ENCODE peak calls at places on chromosomes 5 and 9, in seven cellular contexts. R, P, V, L, F, D and C are unnamed samples.

GRCh38 chr9:74379718-74380117 is 117.4 kb upstream of the RORB start:
- DNase-seq in R (peak), P (peak), V (no peak), L (no peak), F (no peak), D (peak), C (no peak)

GRCh38 chr5:123754167-123754840 is 242.3 kb downstream of the CSNK1G3 start:
- DNase-seq in R (no peak), P (no peak), V (peak), L (no peak), F (no peak), D (no peak), C (no peak)

GRCh38 chr5:68074633-68075032 is 140.9 kb upstream of the PIK3R1 start:
- DNase-seq in R (no peak), P (no peak), V (no peak), L (no peak), F (no peak), D (no peak), C (no peak)

GRCh38 chr5:175683921-175684320 is 26.1 kb downstream of the HRH2 start:
- DNase-seq in R (no peak), P (no peak), V (no peak), L (no peak), F (no peak), D (no peak), C (no peak)

GRCh38 chr5:77129386-77129785 is 42.3 kb upstream of the ZBED3 start:
- DNase-seq in R (no peak), P (no peak), V (peak), L (no peak), F (no peak), D (no peak), C (no peak)

GRCh38 chr9:101711330-101711941 is 27.0 kb downstream of the GRIN3A start:
- DNase-seq in R (no peak), P (no peak), V (no peak), L (no peak), F (no peak), D (no peak), C (no peak)

GRCh38 chr9:35856206-35856605 is 14.0 kb downstream of the OR13J1 start:
- DNase-seq in R (no peak), P (no peak), V (no peak), L (no peak), F (peak), D (no peak), C (no peak)

GRCh38 chr9:92444841-92445240 is 20.6 kb upstream of the OMD start:
- DNase-seq in R (no peak), P (no peak), V (no peak), L (no peak), F (no peak), D (no peak), C (no peak)

GRCh38 chr5:118711727-118712126 is 276.6 kb downstream of the DTWD2 start:
- DNase-seq in R (no peak), P (no peak), V (no peak), L (peak), F (no peak), D (no peak), C (no peak)

GRCh38 chr9:135613946-135614805 is 25.2 kb downstream of the GLT6D1 start:
- DNase-seq in R (no peak), P (no peak), V (no peak), L (no peak), F (peak), D (no peak), C (no peak)

DNA sequence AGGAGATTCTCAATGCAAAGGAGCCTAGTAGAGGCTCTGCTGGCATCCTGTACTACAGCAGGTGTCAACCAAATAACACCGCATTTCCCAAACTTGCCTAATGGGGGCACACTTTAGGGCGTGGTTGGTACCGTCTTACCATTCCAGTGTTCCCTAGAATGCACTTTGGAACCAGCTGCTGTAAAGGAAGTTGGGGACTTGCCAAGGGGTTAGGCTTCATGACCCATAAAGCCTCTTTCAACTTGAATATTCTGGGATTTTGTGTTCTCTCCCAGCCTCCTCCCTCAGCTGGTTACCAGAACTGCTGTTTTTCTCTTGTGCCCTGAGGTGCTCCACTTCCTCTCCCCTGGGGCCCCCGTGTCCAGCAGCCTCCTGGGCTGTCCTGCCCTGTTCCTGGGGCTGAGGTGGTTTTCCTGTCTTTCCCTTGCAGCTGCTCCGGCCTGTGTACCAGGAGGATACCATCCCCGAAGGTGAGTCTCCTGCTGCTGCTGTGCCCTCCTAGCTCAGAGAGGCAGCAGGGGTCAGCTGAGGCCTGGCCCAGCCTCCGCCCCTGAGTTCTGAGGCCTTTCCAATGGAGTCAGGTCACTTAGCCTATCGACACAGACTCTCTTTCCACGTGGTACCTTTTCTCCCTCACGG is 44.7 kb downstream of the RGS3 start:
- DNase-seq in R (no peak), P (no peak), V (no peak), L (no peak), F (no peak), D (peak), C (no peak)
- TF ChIP-seq CTCF in R (peak), P (no peak), V (peak), L (no peak), F (no peak), D (no peak), C (no peak)

DNA sequence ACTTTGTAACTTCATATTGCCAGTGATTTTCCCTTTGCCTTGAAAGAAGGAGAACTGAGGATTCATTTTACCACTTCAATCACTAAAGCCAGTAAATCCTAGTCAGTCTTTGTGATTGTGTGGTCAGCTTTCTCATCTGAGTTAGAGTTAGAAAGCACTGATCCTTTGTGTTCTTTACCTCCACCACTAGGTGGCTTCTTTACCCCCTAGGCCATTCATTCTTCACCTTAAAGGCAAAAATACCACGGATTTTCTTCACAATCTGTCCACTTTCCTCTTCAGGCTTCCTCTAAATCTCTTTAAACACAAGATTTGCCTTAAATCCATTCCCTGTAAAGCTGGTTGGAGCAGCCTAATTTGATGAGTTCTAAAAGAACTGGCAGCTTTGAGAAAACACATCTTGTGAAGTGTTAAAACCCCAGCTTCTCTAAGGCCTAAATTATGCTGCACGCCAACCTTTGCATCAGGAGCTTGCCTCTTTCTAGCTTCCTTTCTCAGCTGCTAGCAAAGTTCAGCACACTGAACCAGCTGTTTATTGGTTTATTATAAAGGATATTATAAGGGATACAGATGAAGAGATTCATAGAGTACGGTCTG is 20.4 kb downstream of the BDP1 start:
- DNase-seq in R (no peak), P (no peak), V (no peak), L (no peak), F (no peak), D (no peak), C (no peak)
- TF ChIP-seq CTCF in R (peak), P (peak), V (peak), L (peak), F (peak), D (no peak), C (peak)

DNA sequence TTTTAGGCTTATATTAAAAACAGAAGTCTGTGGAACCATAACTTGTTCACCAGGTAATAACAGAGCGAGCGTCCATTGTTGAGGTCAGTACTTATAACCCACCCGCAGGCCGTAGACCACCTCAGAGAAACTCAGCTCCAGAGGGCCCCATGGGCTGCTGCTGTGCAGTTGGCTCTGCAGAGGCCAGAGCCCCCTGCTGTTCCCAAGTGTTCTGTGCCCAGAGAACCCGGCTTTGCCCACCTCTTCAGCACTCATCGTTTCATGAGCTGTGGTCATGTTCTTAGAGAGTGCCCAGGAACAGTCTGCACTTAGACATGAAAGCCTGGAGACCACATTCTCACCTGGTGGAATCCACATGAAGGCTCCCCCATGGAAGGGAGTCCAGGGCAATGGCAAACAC is 50.4 kb upstream of the SLC2A8 start:
- DNase-seq in R (no peak), P (no peak), V (no peak), L (no peak), F (no peak), D (peak), C (no peak)
- TF ChIP-seq CTCF in R (no peak), P (peak), V (peak), L (no peak), F (peak), D (no peak), C (no peak)

GRCh38 chr9:97635026-97635425 is 1.4 kb downstream of the NCBP1 start:
- DNase-seq in R (no peak), P (no peak), V (no peak), L (no peak), F (no peak), D (no peak), C (no peak)

GRCh38 chr9:97636903-97637302 is 3.3 kb downstream of the NCBP1 start:
- DNase-seq in R (no peak), P (no peak), V (no peak), L (no peak), F (no peak), D (no peak), C (no peak)

GRCh38 chr9:97633859-97634485 is 351 bp downstream of the NCBP1 start:
- DNase-seq in R (no peak), P (no peak), V (no peak), L (no peak), F (no peak), D (no peak), C (no peak)

GRCh38 chr9:97640290-97640689 is 6.7 kb downstream of the NCBP1 start:
- DNase-seq in R (no peak), P (no peak), V (peak), L (no peak), F (no peak), D (no peak), C (no peak)

GRCh38 chr9:97638666-97639065 is 5.0 kb downstream of the NCBP1 start:
- DNase-seq in R (no peak), P (no peak), V (no peak), L (no peak), F (no peak), D (no peak), C (no peak)
- TF ChIP-seq CTCF in R (no peak), P (peak), V (peak), L (no peak), F (peak), D (no peak), C (no peak)

DNA sequence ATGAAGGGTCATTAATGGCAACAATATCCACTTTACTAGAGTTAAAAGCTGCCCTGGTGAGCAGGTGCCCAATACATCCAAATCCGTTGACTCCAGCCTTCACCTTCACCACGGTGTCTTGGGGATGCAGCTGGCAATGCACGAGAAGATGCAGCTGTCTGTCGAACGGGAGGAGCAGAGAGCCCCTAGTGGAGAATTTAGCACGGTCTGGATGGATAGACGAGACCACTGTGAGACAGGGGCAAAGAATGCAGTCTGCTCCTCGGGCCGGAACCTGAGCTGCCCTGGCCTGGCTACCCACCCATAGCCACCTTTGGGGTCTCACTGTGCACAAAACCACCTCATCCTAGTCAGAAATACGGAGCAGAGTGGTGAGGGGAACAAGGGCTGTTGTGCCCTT is 35.1 kb downstream of the ADRA1B start:
- DNase-seq in R (no peak), P (no peak), V (peak), L (no peak), F (no peak), D (no peak), C (no peak)
- TF ChIP-seq CTCF in R (no peak), P (peak), V (no peak), L (no peak), F (peak), D (no peak), C (no peak)